ENCODE peak calls at places on chromosomes 1 and 21, in five cellular contexts. One of them, this sample, is unnamed.

GRCh38 chr1:114756009-114756892 is 1.5 kb downstream of the CSDE1 start:
- DNase-seq in A549: no peak
- DNase-seq in body of pancreas: no peak
- DNase-seq in ovary: no peak
- DNase-seq in adrenal gland: no peak
- DNase-seq in this sample: no peak

GRCh38 chr1:167627865-167628641 is 2.0 kb upstream of the RCSD1 start:
- DNase-seq in body of pancreas: no peak
- DNase-seq in A549: no peak
- DNase-seq in ovary: no peak
- DNase-seq in adrenal gland: no peak
- DNase-seq in this sample: no peak

GRCh38 chr1:198763298-198763714 is 124.5 kb downstream of the PTPRC start:
- DNase-seq in body of pancreas: no peak
- DNase-seq in ovary: no peak
- DNase-seq in A549: no peak
- DNase-seq in adrenal gland: no peak
- DNase-seq in this sample: no peak

GRCh38 chr1:221118176-221118937 is 239.1 kb downstream of the HLX start:
- DNase-seq in ovary: no peak
- DNase-seq in body of pancreas: no peak
- DNase-seq in adrenal gland: no peak
- DNase-seq in A549: no peak
- DNase-seq in this sample: no peak

GRCh38 chr1:228734881-228735801 is at the start of gene RHOU:
- DNase-seq in adrenal gland: peak; percentile 84
- DNase-seq in ovary: peak; percentile 89
- DNase-seq in body of pancreas: peak; percentile 77
- DNase-seq in A549: peak; percentile 68
- DNase-seq in this sample: peak; percentile 82

GRCh38 chr1:110087812-110088738 is 17.6 kb upstream of the ALX3 start:
- DNase-seq in ovary: peak; percentile 50
- DNase-seq in body of pancreas: peak; percentile 67
- DNase-seq in adrenal gland: peak; percentile 52
- DNase-seq in A549: peak; percentile 64
- DNase-seq in this sample: no peak

GRCh38 chr1:217133958-217134856 is 411.0 kb upstream of the ESRRG start:
- DNase-seq in ovary: no peak
- DNase-seq in A549: no peak
- DNase-seq in adrenal gland: no peak
- DNase-seq in body of pancreas: no peak
- DNase-seq in this sample: no peak

GRCh38 chr1:112694363-112694929 is 12.5 kb downstream of the RHOC start:
- DNase-seq in A549: no peak
- DNase-seq in body of pancreas: no peak
- DNase-seq in ovary: no peak
- DNase-seq in adrenal gland: no peak
- DNase-seq in this sample: no peak

GRCh38 chr1:152013664-152014237 is 20.1 kb upstream of the S100A10 start:
- DNase-seq in body of pancreas: peak; percentile 48
- DNase-seq in ovary: no peak
- DNase-seq in adrenal gland: no peak
- DNase-seq in A549: no peak
- DNase-seq in this sample: peak; percentile 36

GRCh38 chr1:3693321-3693720 is 41.0 kb downstream of the TP73 start:
- DNase-seq in A549: no peak
- DNase-seq in adrenal gland: no peak
- DNase-seq in ovary: no peak
- DNase-seq in body of pancreas: no peak
- DNase-seq in this sample: no peak

GRCh38 chr1:118077331-118078055 is 107.5 kb downstream of the SPAG17 start:
- DNase-seq in adrenal gland: no peak
- DNase-seq in A549: peak; percentile 1
- DNase-seq in body of pancreas: peak; percentile 55
- DNase-seq in ovary: no peak
- DNase-seq in this sample: no peak

GRCh38 chr1:16236091-16236494 is 890 bp downstream of the CPLANE2 start:
- DNase-seq in A549: peak; percentile 81
- DNase-seq in ovary: no peak
- DNase-seq in body of pancreas: peak; percentile 60
- DNase-seq in adrenal gland: no peak
- DNase-seq in this sample: peak; percentile 58

GRCh38 chr1:12562955-12563576 is 54.9 kb downstream of the DHRS3 start:
- DNase-seq in adrenal gland: no peak
- DNase-seq in A549: no peak
- DNase-seq in body of pancreas: no peak
- DNase-seq in ovary: no peak
- DNase-seq in this sample: no peak

GRCh38 chr1:41919764-41920397 is 1.2 kb upstream of the HIVEP3 start:
- DNase-seq in adrenal gland: peak; percentile 36
- DNase-seq in body of pancreas: peak; percentile 33
- DNase-seq in ovary: no peak
- DNase-seq in A549: no peak
- DNase-seq in this sample: peak; percentile 85

GRCh38 chr1:180167721-180168467 is 13.2 kb downstream of the QSOX1 start:
- DNase-seq in adrenal gland: peak; percentile 84
- DNase-seq in body of pancreas: peak; percentile 90
- DNase-seq in A549: peak; percentile 84
- DNase-seq in ovary: no peak
- DNase-seq in this sample: peak; percentile 45

GRCh38 chr1:90074555-90075315 is 79.8 kb downstream of the ZNF326 start:
- DNase-seq in body of pancreas: no peak
- DNase-seq in A549: no peak
- DNase-seq in ovary: no peak
- DNase-seq in adrenal gland: no peak
- DNase-seq in this sample: no peak

GRCh38 chr1:208803371-208803811 is 559.2 kb upstream of the PLXNA2 start:
- DNase-seq in ovary: no peak
- DNase-seq in body of pancreas: no peak
- DNase-seq in adrenal gland: no peak
- DNase-seq in A549: no peak
- DNase-seq in this sample: no peak

GRCh38 chr1:17438176-17438976 is 1.1 kb downstream of the RCC2 start:
- DNase-seq in adrenal gland: peak; percentile 59
- DNase-seq in ovary: peak; percentile 67
- DNase-seq in body of pancreas: peak; percentile 71
- DNase-seq in A549: no peak
- DNase-seq in this sample: peak; percentile 79

GRCh38 chr1:55262822-55263221 is 47.7 kb upstream of the USP24 start:
- DNase-seq in adrenal gland: no peak
- DNase-seq in A549: no peak
- DNase-seq in ovary: no peak
- DNase-seq in body of pancreas: no peak
- DNase-seq in this sample: no peak

GRCh38 chr21:37455504-37455911 is 88.9 kb downstream of the DYRK1A start:
- DNase-seq in adrenal gland: no peak
- DNase-seq in ovary: no peak
- DNase-seq in body of pancreas: no peak
- DNase-seq in A549: no peak
- DNase-seq in this sample: no peak

GRCh38 chr1:28343405-28343804 is 14.6 kb downstream of the MED18 start:
- DNase-seq in adrenal gland: no peak
- DNase-seq in ovary: no peak
- DNase-seq in A549: no peak
- DNase-seq in body of pancreas: no peak
- DNase-seq in this sample: no peak

GRCh38 chr1:98761238-98761637 is 99.7 kb downstream of the SNX7 start:
- DNase-seq in ovary: no peak
- DNase-seq in body of pancreas: no peak
- DNase-seq in adrenal gland: no peak
- DNase-seq in A549: no peak
- DNase-seq in this sample: no peak

GRCh38 chr1:59007820-59008598 is 224.2 kb upstream of the JUN start:
- DNase-seq in A549: no peak
- DNase-seq in adrenal gland: no peak
- DNase-seq in ovary: peak; percentile 57
- DNase-seq in body of pancreas: no peak
- DNase-seq in this sample: no peak

GRCh38 chr1:94698759-94699502 is 121.2 kb upstream of the SLC44A3 start:
- DNase-seq in ovary: no peak
- DNase-seq in A549: peak; percentile 6
- DNase-seq in adrenal gland: no peak
- DNase-seq in body of pancreas: no peak
- DNase-seq in this sample: no peak

GRCh38 chr1:164644268-164644667 is 85.3 kb downstream of the PBX1 start:
- DNase-seq in adrenal gland: no peak
- DNase-seq in ovary: no peak
- DNase-seq in body of pancreas: no peak
- DNase-seq in A549: no peak
- DNase-seq in this sample: no peak

GRCh38 chr1:236608930-236609726 is 4.8 kb upstream of the HEATR1 start:
- DNase-seq in ovary: peak; percentile 46
- DNase-seq in A549: peak; percentile 55
- DNase-seq in adrenal gland: peak; percentile 50
- DNase-seq in body of pancreas: peak; percentile 74
- DNase-seq in this sample: peak; percentile 58

GRCh38 chr1:168179411-168180147 is 817 bp downstream of the TIPRL start:
- DNase-seq in ovary: no peak
- DNase-seq in A549: peak; percentile 26
- DNase-seq in body of pancreas: no peak
- DNase-seq in adrenal gland: no peak
- DNase-seq in this sample: no peak

GRCh38 chr1:184843732-184844495 is 89.3 kb upstream of the EDEM3 start:
- DNase-seq in A549: no peak
- DNase-seq in body of pancreas: peak; percentile 32
- DNase-seq in adrenal gland: no peak
- DNase-seq in ovary: no peak
- DNase-seq in this sample: no peak

GRCh38 chr1:117339866-117340357 is 27.3 kb upstream of the MAN1A2 start:
- DNase-seq in ovary: no peak
- DNase-seq in body of pancreas: peak; percentile 85
- DNase-seq in adrenal gland: no peak
- DNase-seq in A549: peak; percentile 25
- DNase-seq in this sample: no peak

GRCh38 chr1:21324368-21325137 is 34.3 kb upstream of the ECE1 start:
- DNase-seq in body of pancreas: peak; percentile 93
- DNase-seq in adrenal gland: peak; percentile 90
- DNase-seq in ovary: peak; percentile 80
- DNase-seq in A549: peak; percentile 77
- DNase-seq in this sample: peak; percentile 79

GRCh38 chr1:46770541-46770940 is 28.3 kb upstream of the CYP4B1 start:
- DNase-seq in adrenal gland: no peak
- DNase-seq in A549: no peak
- DNase-seq in body of pancreas: no peak
- DNase-seq in ovary: no peak
- DNase-seq in this sample: no peak

GRCh38 chr1:46774297-46774696 is 24.5 kb upstream of the CYP4B1 start:
- DNase-seq in A549: no peak
- DNase-seq in ovary: no peak
- DNase-seq in body of pancreas: no peak
- DNase-seq in adrenal gland: no peak
- DNase-seq in this sample: no peak

GRCh38 chr1:46768445-46768844 is 30.4 kb upstream of the CYP4B1 start:
- DNase-seq in ovary: no peak
- DNase-seq in body of pancreas: no peak
- DNase-seq in A549: no peak
- DNase-seq in adrenal gland: no peak
- DNase-seq in this sample: no peak

GRCh38 chr1:46769028-46769740 is 29.7 kb upstream of the CYP4B1 start:
- DNase-seq in A549: no peak
- DNase-seq in ovary: no peak
- DNase-seq in adrenal gland: no peak
- DNase-seq in body of pancreas: no peak
- DNase-seq in this sample: no peak

GRCh38 chr1:46772571-46772970 is 26.3 kb upstream of the CYP4B1 start:
- DNase-seq in adrenal gland: no peak
- DNase-seq in ovary: no peak
- DNase-seq in body of pancreas: no peak
- DNase-seq in A549: no peak
- DNase-seq in this sample: no peak
- H3K9me3 ChIP-seq in adrenal gland: no peaks in the 10 kb centered on the region
- H3K9me3 ChIP-seq in ovary: no peaks in the 10 kb centered on the region
- H3K9me3 ChIP-seq in body of pancreas: no peaks in the 10 kb centered on the region
- H3K9me3 ChIP-seq in A549: peaks cover 4% of the 10 kb centered on the region
- H3K9me3 ChIP-seq in this sample: peaks cover 47% of the 10 kb centered on the region

GRCh38 chr1:205597691-205598314 is 34.0 kb downstream of the ELK4 start:
- DNase-seq in adrenal gland: no peak
- DNase-seq in body of pancreas: no peak
- DNase-seq in A549: no peak
- DNase-seq in ovary: no peak
- DNase-seq in this sample: peak; percentile 66
- H3K27ac ChIP-seq in adrenal gland: no peak overlapping the region
- H3K27ac ChIP-seq in body of pancreas: no peak overlapping the region
- H3K27ac ChIP-seq in A549: no peak overlapping the region
- H3K27ac ChIP-seq in ovary: no peak overlapping the region
- H3K27ac ChIP-seq in this sample: peak overlapping the region; percentile 60

GRCh38 chr1:210332233-210332632 is 3.5 kb downstream of the HHAT start:
- DNase-seq in adrenal gland: no peak
- DNase-seq in body of pancreas: no peak
- DNase-seq in ovary: no peak
- DNase-seq in A549: no peak
- DNase-seq in this sample: no peak

GRCh38 chr1:210330279-210330866 is 1.7 kb downstream of the HHAT start:
- DNase-seq in ovary: no peak
- DNase-seq in adrenal gland: peak; percentile 27
- DNase-seq in A549: no peak
- DNase-seq in body of pancreas: no peak
- DNase-seq in this sample: no peak

GRCh38 chr1:210335001-210335400 is 6.3 kb downstream of the HHAT start:
- DNase-seq in adrenal gland: no peak
- DNase-seq in A549: no peak
- DNase-seq in ovary: no peak
- DNase-seq in body of pancreas: no peak
- DNase-seq in this sample: no peak

GRCh38 chr1:210336362-210336761 is 7.7 kb downstream of the HHAT start:
- DNase-seq in body of pancreas: no peak
- DNase-seq in A549: no peak
- DNase-seq in adrenal gland: no peak
- DNase-seq in ovary: no peak
- DNase-seq in this sample: no peak

GRCh38 chr1:210332719-210333398 is 4.2 kb downstream of the HHAT start:
- DNase-seq in adrenal gland: no peak
- DNase-seq in ovary: no peak
- DNase-seq in body of pancreas: no peak
- DNase-seq in A549: no peak
- DNase-seq in this sample: no peak
- H3K4me1 ChIP-seq in adrenal gland: peaks cover 19% of the 10 kb centered on the region
- H3K4me1 ChIP-seq in ovary: no peaks in the 10 kb centered on the region
- H3K4me1 ChIP-seq in body of pancreas: peaks cover 14% of the 10 kb centered on the region
- H3K4me1 ChIP-seq in A549: peaks cover 17% of the 10 kb centered on the region
- H3K4me1 ChIP-seq in this sample: peaks cover 17% of the 10 kb centered on the region

DNA sequence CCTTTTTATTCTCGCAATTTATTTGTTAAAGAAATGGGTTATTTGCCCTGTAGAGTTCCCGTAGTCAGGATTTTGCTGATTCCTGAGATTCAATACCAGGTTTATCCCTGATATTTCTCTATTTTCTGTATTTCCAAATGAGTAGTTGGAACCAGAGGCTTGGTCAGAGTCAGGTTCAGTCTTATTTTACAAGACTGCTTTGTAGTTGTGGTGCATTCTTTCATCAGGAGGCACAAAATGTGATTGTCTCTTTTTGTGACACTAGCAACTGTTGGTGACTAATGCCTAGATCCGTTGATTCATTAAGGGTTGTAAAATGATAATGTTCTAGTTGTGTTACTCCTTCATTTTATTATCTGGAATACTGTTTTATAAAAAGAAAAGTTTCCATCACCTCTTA is 95.5 kb upstream of the TPTE start:
- DNase-seq in adrenal gland: no peak
- DNase-seq in body of pancreas: no peak
- DNase-seq in A549: no peak
- DNase-seq in ovary: no peak
- DNase-seq in this sample: no peak
- H3K9me3 ChIP-seq in adrenal gland: no peaks in the 10 kb centered on the region
- H3K9me3 ChIP-seq in body of pancreas: no peaks in the 10 kb centered on the region
- H3K9me3 ChIP-seq in A549: peaks cover 34% of the 10 kb centered on the region
- H3K9me3 ChIP-seq in ovary: peaks cover 2% of the 10 kb centered on the region
- H3K9me3 ChIP-seq in this sample: no peaks in the 10 kb centered on the region

This sample was measured in heart left ventricle.